ENCODE peak calls at places on chromosome 12, in six cellular contexts. O is iris pigment epithelial cell; J is activated CD4-positive, alpha-beta T cell treated with anti-CD3 and anti-CD28 coated beads for 24 hours; Q is left cardiac atrium; W is neuronal stem cell; N is GM03348. S is an unnamed sample.

GRCh38 chr12:63090716-63091115 is 60.3 kb downstream of the AVPR1A start:
- DNase-seq in O (no peak), J (no peak), Q (no peak), W (no peak), N (no peak), S (no peak)

GRCh38 chr12:25994252-25994651 is 35.8 kb downstream of the RASSF8 start:
- DNase-seq in O (peak; percentile 71), J (no peak), Q (no peak), W (no peak), N (peak; percentile 66), S (no peak)

GRCh38 chr12:57127101-57127709 is 1.1 kb upstream of the LRP1 start:
- DNase-seq in O (no peak), J (no peak), Q (peak; percentile 70), W (peak; percentile 71), N (peak; percentile 47), S (peak; percentile 87)

GRCh38 chr12:81079280-81080076 is 1.6 kb downstream of the ACSS3 start:
- DNase-seq in O (no peak), J (no peak), Q (no peak), W (no peak), N (no peak), S (no peak)

GRCh38 chr12:125021771-125022170 is 28.3 kb downstream of the BRI3BP start:
- DNase-seq in O (no peak), J (no peak), Q (no peak), W (no peak), N (no peak), S (no peak)

GRCh38 chr12:118880745-118881144 is 100.6 kb upstream of the SRRM4 start:
- DNase-seq in O (no peak), J (no peak), Q (no peak), W (no peak), N (no peak), S (no peak)

GRCh38 chr12:12214635-12215131 is 52.2 kb downstream of the LRP6 start:
- DNase-seq in O (peak; percentile 83), J (no peak), Q (no peak), W (no peak), N (no peak), S (no peak)

GRCh38 chr12:39294712-39295111 is 148.2 kb downstream of the KIF21A start:
- DNase-seq in O (no peak), J (no peak), Q (no peak), W (no peak), N (no peak), S (no peak)

GRCh38 chr12:11719678-11720099 is 70.2 kb downstream of the ETV6 start:
- DNase-seq in O (peak; percentile 97), J (no peak), Q (peak; percentile 74), W (no peak), N (peak; percentile 92), S (no peak)

GRCh38 chr12:11797317-11797913 is 147.9 kb downstream of the ETV6 start:
- DNase-seq in O (peak; percentile 98), J (no peak), Q (peak; percentile 69), W (no peak), N (peak; percentile 64), S (no peak)

GRCh38 chr12:69290545-69291277 is 51.3 kb downstream of the CPSF6 start:
- DNase-seq in O (peak; percentile 84), J (peak; percentile 70), Q (peak; percentile 59), W (peak; percentile 72), N (peak; percentile 49), S (peak; percentile 92)

GRCh38 chr12:1592444-1593231 is 1.7 kb downstream of the FBXL14 start:
- DNase-seq in O (peak; percentile 74), J (no peak), Q (peak; percentile 49), W (peak; percentile 59), N (peak; percentile 55), S (peak; percentile 77)